ENCODE peak calls at places on chromosomes 3 and 15, in eight cellular contexts. Q is SK-N-SH, O is GM12878, P is HepG2, E is HCT116, R is K562, S is H1, U is SK-N-MC. V is an unnamed sample.

GRCh38 chr3:112579232-112579631 is 17.4 kb downstream of the SLC35A5 start:
- DNase-seq in Q (no peak), O (no peak), P (no peak), E (no peak), R (no peak), S (no peak), U (no peak), V (no peak)

GRCh38 chr3:124843068-124843467 is 44.1 kb downstream of the ITGB5 start:
- DNase-seq in Q (no peak), O (no peak), P (no peak), E (no peak), R (no peak), S (no peak), U (no peak), V (no peak)

GRCh38 chr3:51063074-51063473 is 322.0 kb upstream of the MANF start:
- DNase-seq in Q (no peak), O (no peak), P (no peak), E (no peak), R (no peak), S (no peak), U (no peak), V (no peak)

GRCh38 chr15:73717206-73717605 is 33.0 kb downstream of the CD276 start:
- DNase-seq in Q (no peak), O (no peak), P (no peak), E (no peak), R (no peak), S (no peak), U (no peak), V (no peak)

GRCh38 chr3:20230954-20231353 is 44.9 kb upstream of the SGO1 start:
- DNase-seq in Q (no peak), O (no peak), P (no peak), E (no peak), R (no peak), S (no peak), U (no peak), V (no peak)

GRCh38 chr3:157405457-157405856 is 31.2 kb upstream of the PTX3 start:
- DNase-seq in Q (no peak), O (no peak), P (no peak), E (no peak), R (no peak), S (no peak), U (no peak), V (no peak)

GRCh38 chr15:81385110-81386076 is 11.4 kb upstream of the TMC3 start:
- DNase-seq in Q (no peak), O (no peak), P (peak), E (no peak), R (no peak), S (no peak), U (no peak), V (no peak)

GRCh38 chr3:24123596-24123995 is 178.5 kb downstream of the NR1D2 start:
- DNase-seq in Q (no peak), O (no peak), P (no peak), E (no peak), R (no peak), S (no peak), U (no peak), V (no peak)

GRCh38 chr15:34248190-34248589 is 23.4 kb downstream of the EMC4 start:
- DNase-seq in Q (no peak), O (no peak), P (no peak), E (no peak), R (no peak), S (no peak), U (no peak), V (no peak)

GRCh38 chr3:4736284-4736861 is 242.9 kb upstream of the BHLHE40 start:
- DNase-seq in Q (no peak), O (no peak), P (no peak), E (peak), R (no peak), S (no peak), U (no peak), V (peak)

DNA sequence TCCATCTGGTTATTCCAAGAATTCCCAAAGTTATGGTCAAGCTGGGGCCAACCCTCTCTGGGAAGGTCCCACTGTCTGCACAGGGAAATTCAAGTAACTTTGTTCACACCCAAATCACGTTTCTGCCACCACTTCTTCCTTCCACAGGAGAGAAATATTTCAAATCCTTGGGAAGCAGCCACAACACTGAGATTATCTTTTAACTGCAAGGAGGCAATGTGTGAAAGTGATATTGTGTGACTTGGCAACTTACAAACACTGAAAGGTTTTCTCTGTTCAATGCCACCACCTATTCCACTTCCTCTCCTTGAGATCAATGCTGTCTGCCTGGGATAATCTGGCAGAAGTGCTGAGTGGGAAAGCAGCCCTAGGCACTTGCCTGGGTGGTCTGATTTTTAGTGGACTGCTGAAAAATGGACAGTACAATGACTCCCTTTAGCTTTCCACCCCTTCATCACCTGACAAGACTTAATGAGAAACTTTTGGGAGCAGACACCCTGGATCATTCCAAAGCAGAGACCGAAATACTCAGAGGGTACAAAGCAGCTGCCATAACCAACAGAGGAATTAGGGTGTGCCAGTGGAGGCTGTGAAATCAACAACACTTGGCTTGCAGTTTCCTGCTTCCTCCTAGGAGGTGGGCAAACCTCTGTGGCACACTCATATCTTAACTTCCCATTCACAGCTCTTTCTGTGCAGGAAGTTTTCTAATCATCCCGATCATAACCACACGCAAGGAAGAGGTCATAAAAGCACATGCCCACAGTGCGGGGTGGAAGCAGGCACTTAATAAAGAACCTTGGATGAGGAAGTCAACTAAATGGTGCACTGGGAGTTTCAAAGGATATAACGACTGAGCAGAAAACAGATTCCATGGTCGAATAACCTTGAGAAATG is 5.4 kb downstream of the SCAMP2 start:
- DNase-seq in Q (no peak), O (no peak), P (no peak), E (no peak), R (no peak), S (no peak), U (no peak), V (peak)
- H3K9ac ChIP-seq in Q (no peak), O (no peak), P (no peak), E (no peak), R (no peak), S (no peak), U (no peak), V (no peak)

GRCh38 chr15:51067510-51067909 is 27.2 kb downstream of the TNFAIP8L3 start:
- DNase-seq in Q (no peak), O (no peak), P (no peak), E (no peak), R (no peak), S (no peak), U (no peak), V (no peak)
- TF ChIP-seq POLR2AphosphoS5 in Q (no peak), O (no peak), P (no peak), E (no peak), R (no peak), S (no peak), U (no peak), V (no peak)

DNA sequence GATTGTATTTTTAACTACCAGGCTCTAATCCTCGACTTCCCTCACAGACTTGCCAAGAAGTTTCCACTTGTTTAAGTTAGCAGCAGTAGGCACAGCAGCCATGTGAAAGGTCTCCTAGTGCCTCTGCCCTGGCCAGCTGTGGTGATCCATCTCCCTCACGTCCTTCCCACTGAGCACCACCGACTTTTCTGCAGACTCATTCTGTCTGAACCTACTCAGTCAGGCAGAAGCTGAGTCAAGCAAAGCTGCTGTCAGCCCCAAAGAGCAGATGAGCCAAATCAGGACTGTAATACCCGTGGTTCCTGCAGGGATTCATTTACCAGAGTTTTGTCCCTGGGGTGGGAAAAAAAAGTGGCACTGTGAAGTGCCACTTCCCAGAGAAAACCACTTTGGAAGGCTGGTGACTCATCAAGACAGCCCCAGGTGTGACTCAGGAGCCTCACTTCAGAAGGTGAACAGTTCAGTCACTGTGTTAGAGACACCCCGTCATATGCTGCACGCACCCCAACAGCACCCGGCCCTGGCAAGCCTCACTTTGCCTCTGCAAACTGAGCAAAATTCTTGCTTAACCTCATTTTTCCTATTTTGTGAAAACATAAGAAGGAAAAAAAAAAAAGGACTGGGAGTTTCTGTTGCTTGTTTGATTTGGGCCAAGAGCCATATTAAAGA is 76.0 kb downstream of the WWTR1 start:
- DNase-seq in Q (no peak), O (no peak), P (no peak), E (peak), R (peak), S (no peak), U (no peak), V (peak)
- H3K9ac ChIP-seq in Q (peak), O (peak), P (no peak), E (peak), R (no peak), S (no peak), U (no peak), V (peak)

DNA sequence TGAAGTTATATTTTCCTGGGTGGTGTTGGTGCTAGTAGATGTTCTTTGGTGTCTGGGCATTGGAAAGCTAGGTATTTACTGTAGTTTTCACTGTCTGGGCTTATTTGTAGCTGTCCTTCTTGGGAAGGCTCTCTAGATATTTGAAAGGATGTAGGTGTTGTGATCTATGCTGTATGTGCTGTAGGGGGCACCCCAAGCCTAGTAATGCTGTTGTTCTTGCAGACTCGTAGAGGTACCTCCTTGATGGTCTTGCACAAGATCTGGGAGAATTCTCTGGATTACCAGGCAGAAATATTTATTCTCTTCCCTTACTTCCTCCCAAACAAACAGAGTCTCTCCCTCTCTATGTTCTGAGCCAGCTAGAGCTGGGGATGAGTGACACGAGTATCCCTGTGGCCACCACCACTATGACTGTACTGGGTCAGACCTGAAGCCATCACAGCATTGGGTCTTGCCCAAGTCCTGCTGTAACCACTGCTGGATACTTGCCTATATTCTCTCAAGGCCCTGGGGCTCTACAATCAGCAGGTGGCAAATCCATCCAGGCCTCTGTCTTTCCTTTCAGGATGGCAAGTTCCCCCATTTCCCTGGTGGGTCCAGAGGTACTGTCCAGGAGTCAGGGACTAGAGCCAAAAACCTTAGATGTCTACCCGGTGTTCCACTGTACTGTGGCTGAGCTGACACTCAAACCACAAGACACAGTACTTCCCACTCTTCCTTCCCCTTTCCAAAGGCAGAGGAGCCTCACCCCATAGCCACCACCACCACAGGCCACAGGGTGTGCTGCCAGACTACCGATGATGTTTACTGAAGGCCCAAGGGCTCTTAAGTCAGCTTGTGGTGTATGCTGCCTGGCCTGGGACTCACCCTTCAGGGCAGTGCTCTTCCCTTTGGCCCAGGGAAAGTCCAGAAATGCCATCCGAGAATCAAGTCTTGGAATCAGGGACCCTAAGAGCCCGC is 195.2 kb upstream of the DPPA4 start:
- DNase-seq in Q (peak), O (no peak), P (peak), E (peak), R (no peak), S (peak), U (peak), V (no peak)
- TF ChIP-seq POLR2AphosphoS5 in Q (no peak), O (no peak), P (no peak), E (no peak), R (no peak), S (no peak), U (no peak), V (no peak)

DNA sequence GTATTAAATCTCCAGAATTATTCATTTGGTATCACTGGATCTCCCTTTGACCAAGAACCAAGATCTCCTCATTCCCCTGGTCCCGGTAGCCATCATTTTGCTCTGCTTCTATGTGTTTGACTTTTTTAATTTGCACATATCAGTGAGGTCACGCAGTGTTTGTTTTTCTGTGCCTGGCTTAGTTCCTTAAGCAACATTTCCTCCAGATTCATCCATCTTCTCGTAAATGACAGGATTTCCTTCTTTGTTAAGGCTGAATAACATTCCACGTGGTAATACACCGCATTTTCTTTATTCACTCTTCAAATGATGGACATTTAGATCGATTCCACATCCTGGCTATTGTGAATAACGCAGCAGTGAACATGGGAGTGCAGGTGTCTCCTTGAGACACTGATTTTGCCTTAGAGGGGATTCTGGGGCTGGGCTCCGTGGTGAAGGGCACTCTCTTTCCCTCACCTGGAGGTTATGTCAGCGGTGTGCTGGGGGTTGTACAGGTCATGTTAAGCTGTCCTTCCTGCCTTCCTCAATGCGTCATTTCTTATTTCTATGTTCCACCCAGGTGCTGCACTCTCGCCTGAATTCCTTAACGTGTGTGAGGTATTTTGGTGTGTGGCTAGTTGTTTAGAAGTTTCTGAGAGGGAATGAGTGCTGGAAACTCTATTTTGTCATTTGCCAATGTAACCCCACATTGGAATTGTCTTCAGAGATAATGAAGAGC is 212.2 kb downstream of the LPP start:
- DNase-seq in Q (no peak), O (no peak), P (no peak), E (no peak), R (no peak), S (no peak), U (no peak), V (peak)
- H3K9ac ChIP-seq in Q (no peak), O (no peak), P (no peak), E (no peak), R (no peak), S (no peak), U (no peak), V (peak)

GRCh38 chr15:67183443-67184169 is 70.9 kb downstream of the AAGAB start:
- DNase-seq in Q (no peak), O (no peak), P (peak), E (no peak), R (no peak), S (no peak), U (no peak), V (no peak)

GRCh38 chr15:67185051-67185450 is 69.4 kb downstream of the AAGAB start:
- DNase-seq in Q (no peak), O (no peak), P (no peak), E (no peak), R (no peak), S (no peak), U (no peak), V (no peak)

GRCh38 chr15:67185621-67186225 is 68.7 kb downstream of the AAGAB start:
- DNase-seq in Q (no peak), O (peak), P (no peak), E (no peak), R (no peak), S (no peak), U (no peak), V (no peak)

GRCh38 chr15:67186226-67186649 is 68.2 kb downstream of the AAGAB start:
- DNase-seq in Q (no peak), O (no peak), P (no peak), E (no peak), R (no peak), S (no peak), U (no peak), V (no peak)

GRCh38 chr15:67184208-67184925 is 70.1 kb downstream of the AAGAB start:
- DNase-seq in Q (no peak), O (no peak), P (no peak), E (no peak), R (no peak), S (no peak), U (no peak), V (no peak)
- TF ChIP-seq POLR2AphosphoS5 in Q (no peak), O (no peak), P (no peak), E (no peak), R (no peak), S (no peak), U (no peak), V (no peak)

GRCh38 chr3:152280539-152280938 is 11.8 kb downstream of the MBNL1 start:
- DNase-seq in Q (no peak), O (no peak), P (no peak), E (no peak), R (no peak), S (no peak), U (no peak), V (no peak)
- H3K9ac ChIP-seq in Q (no peak), O (no peak), P (no peak), E (no peak), R (no peak), S (no peak), U (peak), V (no peak)

GRCh38 chr3:175255698-175256097 is 396.6 kb downstream of the NAALADL2 start:
- DNase-seq in Q (no peak), O (no peak), P (no peak), E (no peak), R (no peak), S (no peak), U (no peak), V (no peak)
- TF ChIP-seq POLR2AphosphoS5 in Q (no peak), O (peak), P (no peak), E (no peak), R (no peak), S (no peak), U (no peak), V (no peak)

GRCh38 chr15:77032647-77033416 is 37.9 kb downstream of the PSTPIP1 start:
- DNase-seq in Q (peak), O (no peak), P (no peak), E (no peak), R (no peak), S (no peak), U (no peak), V (no peak)
- H3K9ac ChIP-seq in Q (no peak), O (no peak), P (peak), E (no peak), R (no peak), S (no peak), U (no peak), V (no peak)

DNA sequence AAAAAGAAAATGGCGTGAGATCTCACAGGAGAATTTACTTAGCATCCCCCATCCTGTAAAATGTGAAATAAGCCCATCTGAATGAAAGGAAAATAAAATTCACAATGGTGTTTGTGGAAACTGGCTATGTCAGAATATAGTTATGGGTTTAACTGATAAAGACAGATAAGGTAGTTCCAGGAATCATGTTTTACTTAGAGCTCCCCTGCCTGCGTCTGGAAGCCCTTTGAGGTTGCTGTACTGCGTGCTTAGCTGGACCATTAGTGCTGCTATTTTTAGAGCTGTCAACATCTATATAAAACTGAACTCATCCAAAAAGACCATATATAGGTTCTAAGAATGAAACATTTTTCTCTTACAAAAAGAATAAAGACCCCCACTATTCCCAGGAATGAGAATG is 130.8 kb downstream of the LSAMP start:
- DNase-seq in Q (peak), O (no peak), P (no peak), E (no peak), R (peak), S (no peak), U (no peak), V (no peak)
- TF ChIP-seq POLR2AphosphoS5 in Q (peak), O (no peak), P (no peak), E (no peak), R (no peak), S (no peak), U (no peak), V (no peak)